ENCODE peak calls at places on chromosomes 6 and 20, in five cellular contexts. One of them, this sample, is unnamed.

GRCh38 chr6:149079911-149080501 is 237.5 kb upstream of the TAB2 start:
- DNase-seq in ascending aorta: peak
- DNase-seq in NCI-H1417: no peak
- DNase-seq in HEK293T: no peak
- DNase-seq in astrocyte of the hippocampus: peak
- DNase-seq in this sample: no peak

GRCh38 chr6:61909541-61909940 is 376.5 kb downstream of the KHDRBS2 start:
- DNase-seq in ascending aorta: no peak
- DNase-seq in NCI-H1417: no peak
- DNase-seq in HEK293T: no peak
- DNase-seq in astrocyte of the hippocampus: no peak
- DNase-seq in this sample: no peak

GRCh38 chr6:111692327-111693164 is 86.9 kb upstream of the TRAF3IP2 start:
- DNase-seq in ascending aorta: no peak
- DNase-seq in NCI-H1417: no peak
- DNase-seq in HEK293T: no peak
- DNase-seq in astrocyte of the hippocampus: peak
- DNase-seq in this sample: no peak

GRCh38 chr20:61813791-61814190 is 251.9 kb downstream of the TAF4 start:
- DNase-seq in ascending aorta: no peak
- DNase-seq in NCI-H1417: no peak
- DNase-seq in HEK293T: no peak
- DNase-seq in astrocyte of the hippocampus: no peak
- DNase-seq in this sample: no peak

GRCh38 chr20:41390889-41391288 is 24.3 kb upstream of the EMILIN3 start:
- DNase-seq in ascending aorta: no peak
- DNase-seq in NCI-H1417: no peak
- DNase-seq in HEK293T: no peak
- DNase-seq in astrocyte of the hippocampus: no peak
- DNase-seq in this sample: no peak

GRCh38 chr20:47784599-47785320 is 521 bp downstream of the SULF2 start:
- DNase-seq in ascending aorta: no peak
- DNase-seq in NCI-H1417: no peak
- DNase-seq in HEK293T: peak
- DNase-seq in astrocyte of the hippocampus: peak
- DNase-seq in this sample: no peak

GRCh38 chr6:113375950-113376846 is 480.9 kb upstream of the MARCKS start:
- DNase-seq in ascending aorta: no peak
- DNase-seq in NCI-H1417: no peak
- DNase-seq in HEK293T: no peak
- DNase-seq in astrocyte of the hippocampus: peak
- DNase-seq in this sample: no peak

GRCh38 chr20:46218656-46219055 is 89.6 kb downstream of the CDH22 start:
- DNase-seq in ascending aorta: no peak
- DNase-seq in NCI-H1417: peak
- DNase-seq in HEK293T: no peak
- DNase-seq in astrocyte of the hippocampus: no peak
- DNase-seq in this sample: no peak

GRCh38 chr6:106315765-106316375 is 9.7 kb downstream of the ATG5 start:
- DNase-seq in ascending aorta: no peak
- DNase-seq in NCI-H1417: peak
- DNase-seq in HEK293T: no peak
- DNase-seq in astrocyte of the hippocampus: no peak
- DNase-seq in this sample: peak

GRCh38 chr20:62827323-62828050 is 10.6 kb downstream of the COL9A3 start:
- DNase-seq in ascending aorta: no peak
- DNase-seq in NCI-H1417: peak
- DNase-seq in HEK293T: no peak
- DNase-seq in astrocyte of the hippocampus: no peak
- DNase-seq in this sample: no peak

GRCh38 chr20:25024171-25024570 is 31.6 kb upstream of the APMAP start:
- DNase-seq in ascending aorta: peak
- DNase-seq in NCI-H1417: no peak
- DNase-seq in HEK293T: no peak
- DNase-seq in astrocyte of the hippocampus: no peak
- DNase-seq in this sample: no peak

GRCh38 chr6:159695984-159696383 is 2.9 kb upstream of the SOD2 start:
- DNase-seq in ascending aorta: no peak
- DNase-seq in NCI-H1417: no peak
- DNase-seq in HEK293T: no peak
- DNase-seq in astrocyte of the hippocampus: no peak
- DNase-seq in this sample: no peak

GRCh38 chr6:116695398-116695797 is 14.4 kb downstream of the KPNA5 start:
- DNase-seq in ascending aorta: no peak
- DNase-seq in NCI-H1417: no peak
- DNase-seq in HEK293T: no peak
- DNase-seq in astrocyte of the hippocampus: no peak
- DNase-seq in this sample: no peak

GRCh38 chr6:16496982-16497823 is 258.8 kb downstream of the GMPR start:
- DNase-seq in ascending aorta: no peak
- DNase-seq in NCI-H1417: no peak
- DNase-seq in HEK293T: no peak
- DNase-seq in astrocyte of the hippocampus: peak
- DNase-seq in this sample: no peak

GRCh38 chr20:1784586-1784985 is 110.6 kb upstream of the SIRPA start:
- DNase-seq in ascending aorta: no peak
- DNase-seq in NCI-H1417: no peak
- DNase-seq in HEK293T: no peak
- DNase-seq in astrocyte of the hippocampus: no peak
- DNase-seq in this sample: no peak

GRCh38 chr6:137980777-137981176 is 113.7 kb downstream of the TNFAIP3 start:
- DNase-seq in ascending aorta: no peak
- DNase-seq in NCI-H1417: no peak
- DNase-seq in HEK293T: no peak
- DNase-seq in astrocyte of the hippocampus: no peak
- DNase-seq in this sample: no peak

GRCh38 chr20:14568225-14568624 is 230.8 kb upstream of the FLRT3 start:
- DNase-seq in ascending aorta: no peak
- DNase-seq in NCI-H1417: no peak
- DNase-seq in HEK293T: no peak
- DNase-seq in astrocyte of the hippocampus: peak
- DNase-seq in this sample: no peak

GRCh38 chr6:45116714-45117410 is 211.3 kb upstream of the RUNX2 start:
- DNase-seq in ascending aorta: no peak
- DNase-seq in NCI-H1417: no peak
- DNase-seq in HEK293T: no peak
- DNase-seq in astrocyte of the hippocampus: peak
- DNase-seq in this sample: no peak

GRCh38 chr6:40098774-40099173 is 164.5 kb upstream of the MOCS1 start:
- DNase-seq in ascending aorta: no peak
- DNase-seq in NCI-H1417: no peak
- DNase-seq in HEK293T: no peak
- DNase-seq in astrocyte of the hippocampus: no peak
- DNase-seq in this sample: no peak

GRCh38 chr6:111113731-111114438 is 26.6 kb downstream of the SLC16A10 start:
- DNase-seq in ascending aorta: peak
- DNase-seq in NCI-H1417: no peak
- DNase-seq in HEK293T: no peak
- DNase-seq in astrocyte of the hippocampus: peak
- DNase-seq in this sample: peak

GRCh38 chr6:30154709-30155521 is 6.1 kb downstream of the TRIM10 start:
- DNase-seq in ascending aorta: no peak
- DNase-seq in NCI-H1417: peak
- DNase-seq in HEK293T: no peak
- DNase-seq in astrocyte of the hippocampus: peak
- DNase-seq in this sample: no peak

GRCh38 chr20:2585811-2586210 is 49.4 kb downstream of the TMC2 start:
- DNase-seq in ascending aorta: no peak
- DNase-seq in NCI-H1417: no peak
- DNase-seq in HEK293T: no peak
- DNase-seq in astrocyte of the hippocampus: peak
- DNase-seq in this sample: no peak

GRCh38 chr6:131565041-131565440 is 8.0 kb upstream of the ARG1 start:
- DNase-seq in ascending aorta: no peak
- DNase-seq in NCI-H1417: no peak
- DNase-seq in HEK293T: no peak
- DNase-seq in astrocyte of the hippocampus: no peak
- DNase-seq in this sample: no peak

GRCh38 chr6:100134703-100135102 is 140.7 kb upstream of the MCHR2 start:
- DNase-seq in ascending aorta: no peak
- DNase-seq in NCI-H1417: no peak
- DNase-seq in HEK293T: no peak
- DNase-seq in astrocyte of the hippocampus: no peak
- DNase-seq in this sample: no peak

GRCh38 chr20:17659801-17660200 is 22.2 kb downstream of the RRBP1 start:
- DNase-seq in ascending aorta: no peak
- DNase-seq in NCI-H1417: no peak
- DNase-seq in HEK293T: no peak
- DNase-seq in astrocyte of the hippocampus: no peak
- DNase-seq in this sample: no peak

GRCh38 chr6:47698342-47698787 is at the start of gene ADGRF4:
- DNase-seq in ascending aorta: no peak
- DNase-seq in NCI-H1417: no peak
- DNase-seq in HEK293T: no peak
- DNase-seq in astrocyte of the hippocampus: peak
- DNase-seq in this sample: no peak

GRCh38 chr6:3386374-3386857 is 70.4 kb downstream of the SLC22A23 start:
- DNase-seq in ascending aorta: peak
- DNase-seq in NCI-H1417: no peak
- DNase-seq in HEK293T: no peak
- DNase-seq in astrocyte of the hippocampus: no peak
- DNase-seq in this sample: no peak